ENCODE peak calls at places on chromosomes 7 and 10, in seven cellular contexts. U is iPS DF 6.9; J is cardiac muscle cell; K is CD4-positive, alpha-beta T cell; V is lung; P is heart right ventricle; G is endothelial cell of umbilical vein. X is an unnamed sample.

GRCh38 chr10:17290226-17290625 is 62.2 kb downstream of the VIM start:
- DNase-seq in V (no peak), U (no peak), J (no peak), K (no peak), P (no peak), G (peak; percentile 7), X (no peak)

GRCh38 chr10:111551001-111551400 is 474.2 kb downstream of the ADRA2A start:
- DNase-seq in V (no peak), P (no peak), G (no peak), U (no peak), J (no peak), K (no peak), X (no peak)

GRCh38 chr7:3371601-3372000 is 70.5 kb downstream of the SDK1 start:
- DNase-seq in G (no peak), K (no peak), V (no peak), P (no peak), J (no peak), U (no peak), X (no peak)

GRCh38 chr7:20153567-20153966 is 63.6 kb downstream of the MACC1 start:
- DNase-seq in J (no peak), U (no peak), G (no peak), P (no peak), K (no peak), V (no peak), X (no peak)

GRCh38 chr7:155326385-155326784 is 28.7 kb downstream of the INSIG1 start:
- DNase-seq in J (no peak), U (no peak), V (no peak), P (no peak), K (no peak), G (no peak), X (no peak)

GRCh38 chr10:55174419-55174818 is 373.4 kb upstream of the PCDH15 start:
- DNase-seq in V (no peak), P (no peak), U (peak; percentile 1), G (no peak), J (peak; percentile 7), K (no peak), X (no peak)

GRCh38 chr10:90605506-90605905 is 252.3 kb downstream of the HTR7 start:
- DNase-seq in P (no peak), V (no peak), K (no peak), U (no peak), G (no peak), J (no peak), X (no peak)

GRCh38 chr7:145605963-145606362 is 510.6 kb upstream of the CNTNAP2 start:
- DNase-seq in K (no peak), V (no peak), P (no peak), G (no peak), U (no peak), J (no peak), X (no peak)

GRCh38 chr7:151113344-151114150 is 27.3 kb downstream of the AGAP3 start:
- DNase-seq in J (peak; percentile 76), K (no peak), G (peak; percentile 33), U (no peak), V (peak; percentile 87), P (no peak), X (no peak)

GRCh38 chr7:43906327-43907010 is at the start of gene URGCP:
- DNase-seq in J (peak; percentile 63), P (peak; percentile 44), V (peak; percentile 39), G (peak; percentile 26), K (peak; percentile 34), U (no peak), X (no peak)

GRCh38 chr10:129744896-129745750 is 219.0 kb downstream of the EBF3 start:
- DNase-seq in P (no peak), J (no peak), U (no peak), K (no peak), V (peak; percentile 21), G (no peak), X (no peak)

GRCh38 chr10:109987413-109987812 is 20.4 kb upstream of the ADD3 start:
- DNase-seq in K (no peak), P (no peak), J (no peak), U (no peak), G (peak; percentile 37), V (no peak), X (no peak)

GRCh38 chr10:131663411-131663810 is 237.4 kb upstream of the PPP2R2D start:
- DNase-seq in U (no peak), G (no peak), P (no peak), V (no peak), K (no peak), J (no peak), X (no peak)

GRCh38 chr7:124459101-124460052 is 306.2 kb downstream of the GPR37 start:
- DNase-seq in K (no peak), J (no peak), V (no peak), P (no peak), U (no peak), G (no peak), X (no peak)

GRCh38 chr7:157973971-157974677 is 613.5 kb downstream of the PTPRN2 start:
- DNase-seq in V (no peak), K (no peak), G (no peak), J (no peak), P (no peak), U (no peak), X (no peak)

GRCh38 chr7:157966490-157966889 is 621.1 kb downstream of the PTPRN2 start:
- DNase-seq in G (no peak), K (no peak), J (no peak), V (no peak), P (no peak), U (no peak), X (no peak)

GRCh38 chr7:157970744-157971143 is 616.9 kb downstream of the PTPRN2 start:
- DNase-seq in P (no peak), K (no peak), V (no peak), U (no peak), J (no peak), G (no peak), X (no peak)

GRCh38 chr7:157972914-157973313 is 614.7 kb downstream of the PTPRN2 start:
- DNase-seq in P (no peak), U (no peak), G (no peak), K (no peak), J (no peak), V (no peak), X (no peak)

GRCh38 chr7:157969995-157970394 is 617.6 kb downstream of the PTPRN2 start:
- DNase-seq in P (no peak), K (no peak), U (no peak), G (no peak), J (no peak), V (no peak), X (no peak)
- H3K9me3 ChIP-seq in P (peaks cover 22% of the 10 kb centered on the region), K (peaks cover 47% of the 10 kb centered on the region), U (peaks cover 28% of the 10 kb centered on the region), G (peaks cover 9% of the 10 kb centered on the region), J (no peaks in the 10 kb centered on the region), V (peaks cover 34% of the 10 kb centered on the region), X (peaks cover 16% of the 10 kb centered on the region)

GRCh38 chr7:39709768-39710291 is 86.5 kb downstream of the RALA start:
- DNase-seq in V (no peak), J (peak; percentile 47), U (no peak), K (no peak), P (peak; percentile 54), G (peak; percentile 61), X (no peak)

GRCh38 chr7:39712746-39713145 is 89.4 kb downstream of the RALA start:
- DNase-seq in P (no peak), V (no peak), U (no peak), J (no peak), K (no peak), G (peak; percentile 79), X (no peak)

GRCh38 chr7:39709029-39709428 is 85.7 kb downstream of the RALA start:
- DNase-seq in G (no peak), V (no peak), J (no peak), K (no peak), P (no peak), U (no peak), X (no peak)

DNA sequence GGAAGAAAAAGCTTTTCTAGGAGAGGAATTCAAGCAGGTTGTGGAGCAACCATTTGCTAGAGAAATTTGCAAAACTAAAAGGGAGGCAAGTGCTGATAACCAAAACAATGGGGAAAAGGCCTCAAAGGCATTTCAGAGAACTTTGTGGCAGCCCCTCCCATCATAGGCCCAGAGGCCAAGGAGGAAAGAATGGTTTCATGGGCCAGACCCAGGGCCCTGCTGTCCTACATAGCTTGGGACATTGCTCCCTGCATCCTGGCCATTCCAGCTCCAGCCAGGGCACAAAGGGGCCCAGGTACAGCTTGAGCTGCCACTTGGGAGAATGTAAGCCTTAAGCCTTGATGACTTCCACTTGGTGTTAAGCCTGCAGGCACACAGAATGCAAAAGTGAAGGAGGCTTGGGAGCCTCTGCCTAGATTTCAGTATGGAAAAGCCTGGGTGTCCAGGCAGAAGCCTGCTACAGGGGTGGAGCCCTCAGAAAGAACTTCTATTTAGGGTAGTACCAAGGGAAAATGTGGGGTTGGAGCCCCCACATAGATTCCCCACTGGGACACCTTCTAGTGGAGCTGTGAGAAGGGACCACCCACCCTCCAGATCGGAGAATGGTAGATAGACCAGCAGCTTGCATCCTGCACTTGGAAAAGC is 91.2 kb downstream of the RALA start:
- DNase-seq in P (no peak), J (no peak), U (no peak), G (no peak), V (no peak), K (no peak), X (no peak)
- H3K9me3 ChIP-seq in P (peaks cover 15% of the 10 kb centered on the region), J (no peaks in the 10 kb centered on the region), U (peaks cover 7% of the 10 kb centered on the region), G (no peaks in the 10 kb centered on the region), V (peaks cover 8% of the 10 kb centered on the region), K (peaks cover 28% of the 10 kb centered on the region), X (peaks cover 20% of the 10 kb centered on the region)

DNA sequence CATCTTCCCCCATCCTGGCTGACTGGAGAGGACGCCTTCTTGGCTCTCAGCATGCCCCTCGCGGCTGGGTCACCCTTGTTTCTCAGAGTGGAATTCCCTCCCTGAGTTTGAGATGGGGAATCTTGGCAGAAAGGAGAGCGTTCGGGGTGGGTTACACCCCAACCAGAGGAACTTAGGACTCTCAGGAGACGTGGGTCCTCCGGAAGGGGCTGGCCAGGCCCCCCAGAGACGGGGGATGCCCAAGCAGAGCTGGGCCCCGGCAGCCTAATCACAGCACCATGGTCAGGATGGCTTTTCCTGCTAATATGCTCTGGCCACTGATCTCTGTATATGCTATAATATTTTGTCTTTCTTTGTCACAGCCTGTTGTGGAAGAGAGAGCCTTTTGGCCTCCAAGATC is 214.3 kb downstream of the WDR37 start:
- DNase-seq in U (no peak), G (no peak), K (no peak), P (no peak), V (no peak), J (no peak), X (no peak)
- H3K9me3 ChIP-seq in U (no peaks in the 10 kb centered on the region), G (no peaks in the 10 kb centered on the region), K (no peaks in the 10 kb centered on the region), P (no peaks in the 10 kb centered on the region), V (peaks cover 3% of the 10 kb centered on the region), J (no peaks in the 10 kb centered on the region), X (no peaks in the 10 kb centered on the region)

GRCh38 chr7:39069046-39069445 is 91.3 kb downstream of the POU6F2 start:
- DNase-seq in U (no peak), J (no peak), G (no peak), V (no peak), P (no peak), K (no peak), X (no peak)
- H3K9me3 ChIP-seq in U (no peaks in the 10 kb centered on the region), J (no peaks in the 10 kb centered on the region), G (no peaks in the 10 kb centered on the region), V (no peaks in the 10 kb centered on the region), P (no peaks in the 10 kb centered on the region), K (no peaks in the 10 kb centered on the region), X (no peaks in the 10 kb centered on the region)

X was measured in right atrium auricular region.